ENCODE peak calls at places on chromosome 22, in five cellular contexts. One of them, this sample, is unnamed.

GRCh38 chr22:40524392-40525249 is 111.9 kb downstream of the MRTFA start:
- DNase-seq in mesenchymal stem cell: no peak
- DNase-seq in tibial artery: no peak
- DNase-seq in aorta: no peak
- DNase-seq in coronary artery: no peak
- DNase-seq in this sample: no peak

GRCh38 chr22:39414377-39414776 is 14.8 kb downstream of the TAB1 start:
- DNase-seq in aorta: peak
- DNase-seq in coronary artery: no peak
- DNase-seq in mesenchymal stem cell: no peak
- DNase-seq in tibial artery: no peak
- DNase-seq in this sample: no peak

GRCh38 chr22:34301569-34301968 is 381.3 kb upstream of the LARGE1 start:
- DNase-seq in coronary artery: no peak
- DNase-seq in mesenchymal stem cell: no peak
- DNase-seq in aorta: no peak
- DNase-seq in tibial artery: no peak
- DNase-seq in this sample: no peak

GRCh38 chr22:47238886-47239860 is 476.7 kb downstream of the TBC1D22A start:
- DNase-seq in tibial artery: no peak
- DNase-seq in mesenchymal stem cell: no peak
- DNase-seq in aorta: no peak
- DNase-seq in coronary artery: no peak
- DNase-seq in this sample: no peak

GRCh38 chr22:19068784-19069271 is 53.4 kb downstream of the DGCR2 start:
- DNase-seq in coronary artery: peak
- DNase-seq in tibial artery: peak
- DNase-seq in aorta: no peak
- DNase-seq in mesenchymal stem cell: no peak
- DNase-seq in this sample: no peak

GRCh38 chr22:17083811-17084540 is 824 bp upstream of the IL17RA start:
- DNase-seq in tibial artery: peak
- DNase-seq in coronary artery: peak
- DNase-seq in mesenchymal stem cell: no peak
- DNase-seq in aorta: peak
- DNase-seq in this sample: no peak

GRCh38 chr22:31626427-31627150 is 35.4 kb downstream of the PISD start:
- DNase-seq in mesenchymal stem cell: no peak
- DNase-seq in coronary artery: no peak
- DNase-seq in aorta: no peak
- DNase-seq in tibial artery: no peak
- DNase-seq in this sample: no peak

GRCh38 chr22:22357024-22357868 is 112.7 kb downstream of the VPREB1 start:
- DNase-seq in aorta: no peak
- DNase-seq in mesenchymal stem cell: peak
- DNase-seq in coronary artery: no peak
- DNase-seq in tibial artery: no peak
- DNase-seq in this sample: no peak

GRCh38 chr22:39518996-39519680 is 1.2 kb upstream of the ATF4 start:
- DNase-seq in mesenchymal stem cell: no peak
- DNase-seq in coronary artery: peak
- DNase-seq in aorta: peak
- DNase-seq in tibial artery: no peak
- DNase-seq in this sample: no peak

GRCh38 chr22:41841085-41841712 is 8.3 kb downstream of the SREBF2 start:
- DNase-seq in aorta: no peak
- DNase-seq in coronary artery: no peak
- DNase-seq in mesenchymal stem cell: no peak
- DNase-seq in tibial artery: no peak
- DNase-seq in this sample: no peak

GRCh38 chr22:27880778-27881394 is 38.2 kb downstream of the PITPNB start:
- DNase-seq in mesenchymal stem cell: peak
- DNase-seq in tibial artery: no peak
- DNase-seq in aorta: no peak
- DNase-seq in coronary artery: no peak
- DNase-seq in this sample: peak

GRCh38 chr22:46815896-46816721 is 53.7 kb downstream of the TBC1D22A start:
- DNase-seq in mesenchymal stem cell: peak
- DNase-seq in aorta: peak
- DNase-seq in tibial artery: no peak
- DNase-seq in coronary artery: peak
- DNase-seq in this sample: peak

GRCh38 chr22:48743601-48744282 is 1083.9 kb downstream of the BRD1 start:
- DNase-seq in mesenchymal stem cell: no peak
- DNase-seq in aorta: peak
- DNase-seq in coronary artery: peak
- DNase-seq in tibial artery: no peak
- DNase-seq in this sample: no peak

GRCh38 chr22:24402460-24403192 is 24.8 kb upstream of the ADORA2A start:
- DNase-seq in mesenchymal stem cell: peak
- DNase-seq in aorta: peak
- DNase-seq in tibial artery: peak
- DNase-seq in coronary artery: peak
- DNase-seq in this sample: peak

This sample was measured in T1000.